ENCODE peak calls at places on chromosomes 4 and X, in ten cellular contexts. One of them, this sample, is unnamed.

GRCh38 chrX:132618810-132619209 is 130.0 kb upstream of the MBNL3 start:
- DNase-seq in CD8-positive, alpha-beta T cell: no peak
- DNase-seq in WERI-Rb-1: no peak
- DNase-seq in MM.1S: no peak
- DNase-seq in fibroblast of pulmonary artery: no peak
- DNase-seq in dorsolateral prefrontal cortex: no peak
- DNase-seq in fibroblast of lung: no peak
- DNase-seq in astrocyte: no peak
- DNase-seq in suprapubic skin: no peak
- DNase-seq in left lung: no peak
- DNase-seq in this sample: no peak

GRCh38 chr4:113733685-113734084 is 27.9 kb downstream of the CAMK2D start:
- DNase-seq in WERI-Rb-1: no peak
- DNase-seq in dorsolateral prefrontal cortex: no peak
- DNase-seq in fibroblast of pulmonary artery: no peak
- DNase-seq in suprapubic skin: no peak
- DNase-seq in CD8-positive, alpha-beta T cell: no peak
- DNase-seq in left lung: no peak
- DNase-seq in MM.1S: no peak
- DNase-seq in fibroblast of lung: no peak
- DNase-seq in astrocyte: no peak
- DNase-seq in this sample: no peak

GRCh38 chrX:117274943-117275342 is 812.2 kb upstream of the CT83 start:
- DNase-seq in WERI-Rb-1: no peak
- DNase-seq in dorsolateral prefrontal cortex: no peak
- DNase-seq in fibroblast of lung: no peak
- DNase-seq in CD8-positive, alpha-beta T cell: no peak
- DNase-seq in fibroblast of pulmonary artery: no peak
- DNase-seq in left lung: no peak
- DNase-seq in suprapubic skin: no peak
- DNase-seq in astrocyte: no peak
- DNase-seq in MM.1S: no peak
- DNase-seq in this sample: no peak

GRCh38 chr4:148800943-148801342 is 358.7 kb upstream of the NR3C2 start:
- DNase-seq in CD8-positive, alpha-beta T cell: no peak
- DNase-seq in fibroblast of pulmonary artery: no peak
- DNase-seq in astrocyte: no peak
- DNase-seq in suprapubic skin: no peak
- DNase-seq in left lung: no peak
- DNase-seq in MM.1S: no peak
- DNase-seq in WERI-Rb-1: no peak
- DNase-seq in fibroblast of lung: no peak
- DNase-seq in dorsolateral prefrontal cortex: no peak
- DNase-seq in this sample: no peak

GRCh38 chr4:67700119-67700873 is 659 bp downstream of the UBA6 start:
- DNase-seq in left lung: no peak
- DNase-seq in dorsolateral prefrontal cortex: no peak
- DNase-seq in WERI-Rb-1: no peak
- DNase-seq in fibroblast of pulmonary artery: peak
- DNase-seq in fibroblast of lung: peak
- DNase-seq in MM.1S: peak
- DNase-seq in suprapubic skin: no peak
- DNase-seq in astrocyte: peak
- DNase-seq in CD8-positive, alpha-beta T cell: peak
- DNase-seq in this sample: no peak

GRCh38 chr4:70778888-70779422 is 57.2 kb downstream of the RUFY3 start:
- DNase-seq in left lung: peak
- DNase-seq in suprapubic skin: no peak
- DNase-seq in MM.1S: no peak
- DNase-seq in CD8-positive, alpha-beta T cell: no peak
- DNase-seq in WERI-Rb-1: no peak
- DNase-seq in fibroblast of pulmonary artery: peak
- DNase-seq in astrocyte: peak
- DNase-seq in dorsolateral prefrontal cortex: no peak
- DNase-seq in fibroblast of lung: peak
- DNase-seq in this sample: no peak

GRCh38 chr4:133146574-133147198 is 2.4 kb upstream of the PCDH10 start:
- DNase-seq in WERI-Rb-1: peak
- DNase-seq in dorsolateral prefrontal cortex: peak
- DNase-seq in CD8-positive, alpha-beta T cell: no peak
- DNase-seq in astrocyte: peak
- DNase-seq in fibroblast of pulmonary artery: peak
- DNase-seq in fibroblast of lung: peak
- DNase-seq in MM.1S: peak
- DNase-seq in suprapubic skin: no peak
- DNase-seq in left lung: no peak
- DNase-seq in this sample: peak

GRCh38 chr4:64230709-64231310 is 178.4 kb downstream of the TECRL start:
- DNase-seq in suprapubic skin: no peak
- DNase-seq in astrocyte: peak
- DNase-seq in MM.1S: peak
- DNase-seq in fibroblast of pulmonary artery: peak
- DNase-seq in left lung: no peak
- DNase-seq in WERI-Rb-1: no peak
- DNase-seq in dorsolateral prefrontal cortex: no peak
- DNase-seq in fibroblast of lung: peak
- DNase-seq in CD8-positive, alpha-beta T cell: no peak
- DNase-seq in this sample: no peak

GRCh38 chr4:84750956-84751275 is 168.0 kb downstream of the CDS1 start:
- DNase-seq in suprapubic skin: no peak
- DNase-seq in fibroblast of lung: no peak
- DNase-seq in astrocyte: no peak
- DNase-seq in CD8-positive, alpha-beta T cell: no peak
- DNase-seq in left lung: no peak
- DNase-seq in dorsolateral prefrontal cortex: no peak
- DNase-seq in fibroblast of pulmonary artery: no peak
- DNase-seq in WERI-Rb-1: no peak
- DNase-seq in MM.1S: no peak
- DNase-seq in this sample: no peak

GRCh38 chr4:176526704-176527103 is 206.9 kb downstream of the SPCS3 start:
- DNase-seq in suprapubic skin: no peak
- DNase-seq in fibroblast of lung: no peak
- DNase-seq in dorsolateral prefrontal cortex: no peak
- DNase-seq in WERI-Rb-1: no peak
- DNase-seq in fibroblast of pulmonary artery: no peak
- DNase-seq in CD8-positive, alpha-beta T cell: no peak
- DNase-seq in astrocyte: no peak
- DNase-seq in MM.1S: no peak
- DNase-seq in left lung: no peak
- DNase-seq in this sample: no peak

GRCh38 chr4:113882668-113883067 is 96.8 kb downstream of the ARSJ start:
- DNase-seq in left lung: no peak
- DNase-seq in MM.1S: peak
- DNase-seq in fibroblast of pulmonary artery: peak
- DNase-seq in suprapubic skin: no peak
- DNase-seq in dorsolateral prefrontal cortex: no peak
- DNase-seq in CD8-positive, alpha-beta T cell: no peak
- DNase-seq in fibroblast of lung: peak
- DNase-seq in astrocyte: peak
- DNase-seq in WERI-Rb-1: no peak
- DNase-seq in this sample: no peak

GRCh38 chrX:114611018-114611619 is 27.2 kb downstream of the HTR2C start:
- DNase-seq in left lung: no peak
- DNase-seq in suprapubic skin: no peak
- DNase-seq in fibroblast of lung: peak
- DNase-seq in CD8-positive, alpha-beta T cell: no peak
- DNase-seq in WERI-Rb-1: peak
- DNase-seq in fibroblast of pulmonary artery: peak
- DNase-seq in dorsolateral prefrontal cortex: no peak
- DNase-seq in astrocyte: peak
- DNase-seq in MM.1S: peak
- DNase-seq in this sample: no peak

GRCh38 chr4:157141976-157142375 is 66.0 kb downstream of the GLRB start:
- DNase-seq in astrocyte: no peak
- DNase-seq in dorsolateral prefrontal cortex: no peak
- DNase-seq in WERI-Rb-1: no peak
- DNase-seq in suprapubic skin: no peak
- DNase-seq in fibroblast of lung: no peak
- DNase-seq in left lung: no peak
- DNase-seq in MM.1S: no peak
- DNase-seq in CD8-positive, alpha-beta T cell: no peak
- DNase-seq in fibroblast of pulmonary artery: no peak
- DNase-seq in this sample: no peak

GRCh38 chrX:35098419-35098818 is 155.8 kb downstream of the FAM47B start:
- DNase-seq in WERI-Rb-1: no peak
- DNase-seq in suprapubic skin: no peak
- DNase-seq in MM.1S: no peak
- DNase-seq in fibroblast of lung: no peak
- DNase-seq in fibroblast of pulmonary artery: peak
- DNase-seq in astrocyte: no peak
- DNase-seq in CD8-positive, alpha-beta T cell: no peak
- DNase-seq in left lung: no peak
- DNase-seq in dorsolateral prefrontal cortex: no peak
- DNase-seq in this sample: no peak
- TF ChIP-seq CTCF in WERI-Rb-1: no peak
- TF ChIP-seq CTCF in suprapubic skin: no peak
- TF ChIP-seq CTCF in MM.1S: no peak
- TF ChIP-seq CTCF in fibroblast of lung: no peak
- TF ChIP-seq CTCF in fibroblast of pulmonary artery: peak
- TF ChIP-seq CTCF in astrocyte: no peak
- TF ChIP-seq CTCF in CD8-positive, alpha-beta T cell: no peak
- TF ChIP-seq CTCF in left lung: no peak
- TF ChIP-seq CTCF in dorsolateral prefrontal cortex: no peak
- TF ChIP-seq CTCF in this sample: peak

DNA sequence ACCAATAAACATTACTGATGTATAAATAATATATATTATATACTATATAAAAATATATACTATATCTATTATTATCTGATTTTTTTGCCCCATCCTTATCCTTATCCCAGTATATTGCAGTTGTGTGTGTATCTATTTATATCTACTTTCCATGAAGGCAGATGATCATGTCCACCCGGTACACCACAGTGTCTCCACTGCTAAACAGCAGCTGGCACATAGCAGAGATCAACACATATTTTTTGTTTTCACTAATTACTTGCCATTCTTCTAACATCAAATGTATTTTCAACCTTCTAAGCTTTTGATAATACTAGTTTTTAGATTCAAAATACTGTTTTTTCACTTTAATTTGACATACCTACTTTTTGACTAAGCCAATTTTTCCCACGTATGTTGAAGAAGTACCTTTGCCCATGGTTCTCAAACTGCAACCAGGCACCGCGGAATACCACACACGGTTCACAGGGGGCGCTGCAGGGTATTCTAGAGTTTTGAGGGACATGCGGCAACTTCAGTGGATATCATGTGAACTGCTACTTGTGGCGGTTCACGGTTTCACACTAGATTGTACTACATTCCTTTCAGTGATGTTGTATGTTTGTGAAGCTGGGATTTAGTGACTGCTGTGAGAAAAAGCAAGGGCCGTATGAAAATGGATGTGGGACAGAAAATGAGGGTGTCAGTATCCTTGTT is 182.5 kb upstream of the NPY2R start:
- DNase-seq in CD8-positive, alpha-beta T cell: no peak
- DNase-seq in fibroblast of pulmonary artery: peak
- DNase-seq in suprapubic skin: no peak
- DNase-seq in WERI-Rb-1: peak
- DNase-seq in dorsolateral prefrontal cortex: no peak
- DNase-seq in MM.1S: peak
- DNase-seq in left lung: no peak
- DNase-seq in fibroblast of lung: peak
- DNase-seq in astrocyte: peak
- DNase-seq in this sample: no peak
- TF ChIP-seq CTCF in CD8-positive, alpha-beta T cell: no peak
- TF ChIP-seq CTCF in fibroblast of pulmonary artery: peak
- TF ChIP-seq CTCF in suprapubic skin: no peak
- TF ChIP-seq CTCF in WERI-Rb-1: peak
- TF ChIP-seq CTCF in dorsolateral prefrontal cortex: peak
- TF ChIP-seq CTCF in MM.1S: peak
- TF ChIP-seq CTCF in left lung: peak
- TF ChIP-seq CTCF in fibroblast of lung: peak
- TF ChIP-seq CTCF in astrocyte: peak
- TF ChIP-seq CTCF in this sample: peak

GRCh38 chr4:117786566-117786965 is 247.7 kb upstream of the NDST3 start:
- DNase-seq in dorsolateral prefrontal cortex: no peak
- DNase-seq in fibroblast of pulmonary artery: no peak
- DNase-seq in CD8-positive, alpha-beta T cell: no peak
- DNase-seq in fibroblast of lung: peak
- DNase-seq in astrocyte: no peak
- DNase-seq in MM.1S: no peak
- DNase-seq in suprapubic skin: no peak
- DNase-seq in WERI-Rb-1: no peak
- DNase-seq in left lung: no peak
- DNase-seq in this sample: no peak

GRCh38 chr4:117783716-117784115 is 250.6 kb upstream of the NDST3 start:
- DNase-seq in CD8-positive, alpha-beta T cell: no peak
- DNase-seq in astrocyte: peak
- DNase-seq in WERI-Rb-1: no peak
- DNase-seq in fibroblast of lung: peak
- DNase-seq in MM.1S: no peak
- DNase-seq in suprapubic skin: no peak
- DNase-seq in left lung: no peak
- DNase-seq in fibroblast of pulmonary artery: no peak
- DNase-seq in dorsolateral prefrontal cortex: no peak
- DNase-seq in this sample: no peak

GRCh38 chr4:117784266-117784665 is 250.0 kb upstream of the NDST3 start:
- DNase-seq in CD8-positive, alpha-beta T cell: no peak
- DNase-seq in WERI-Rb-1: no peak
- DNase-seq in suprapubic skin: no peak
- DNase-seq in left lung: no peak
- DNase-seq in MM.1S: no peak
- DNase-seq in dorsolateral prefrontal cortex: no peak
- DNase-seq in astrocyte: no peak
- DNase-seq in fibroblast of lung: no peak
- DNase-seq in fibroblast of pulmonary artery: no peak
- DNase-seq in this sample: no peak
- TF ChIP-seq CTCF in CD8-positive, alpha-beta T cell: no peak
- TF ChIP-seq CTCF in WERI-Rb-1: no peak
- TF ChIP-seq CTCF in suprapubic skin: no peak
- TF ChIP-seq CTCF in left lung: no peak
- TF ChIP-seq CTCF in MM.1S: no peak
- TF ChIP-seq CTCF in dorsolateral prefrontal cortex: no peak
- TF ChIP-seq CTCF in astrocyte: no peak
- TF ChIP-seq CTCF in fibroblast of lung: no peak
- TF ChIP-seq CTCF in fibroblast of pulmonary artery: no peak
- TF ChIP-seq CTCF in this sample: no peak

GRCh38 chr4:92163348-92163747 is 140.4 kb upstream of the GRID2 start:
- DNase-seq in fibroblast of pulmonary artery: peak
- DNase-seq in astrocyte: no peak
- DNase-seq in WERI-Rb-1: no peak
- DNase-seq in left lung: no peak
- DNase-seq in MM.1S: peak
- DNase-seq in CD8-positive, alpha-beta T cell: no peak
- DNase-seq in dorsolateral prefrontal cortex: no peak
- DNase-seq in suprapubic skin: no peak
- DNase-seq in fibroblast of lung: no peak
- DNase-seq in this sample: no peak
- TF ChIP-seq CTCF in fibroblast of pulmonary artery: peak
- TF ChIP-seq CTCF in astrocyte: peak
- TF ChIP-seq CTCF in WERI-Rb-1: peak
- TF ChIP-seq CTCF in left lung: no peak
- TF ChIP-seq CTCF in MM.1S: peak
- TF ChIP-seq CTCF in CD8-positive, alpha-beta T cell: no peak
- TF ChIP-seq CTCF in dorsolateral prefrontal cortex: no peak
- TF ChIP-seq CTCF in suprapubic skin: no peak
- TF ChIP-seq CTCF in fibroblast of lung: peak
- TF ChIP-seq CTCF in this sample: peak

GRCh38 chr4:1563241-1563640 is 120.9 kb downstream of the FAM53A start:
- DNase-seq in fibroblast of pulmonary artery: no peak
- DNase-seq in dorsolateral prefrontal cortex: no peak
- DNase-seq in suprapubic skin: no peak
- DNase-seq in astrocyte: no peak
- DNase-seq in CD8-positive, alpha-beta T cell: no peak
- DNase-seq in MM.1S: no peak
- DNase-seq in WERI-Rb-1: no peak
- DNase-seq in fibroblast of lung: no peak
- DNase-seq in left lung: no peak
- DNase-seq in this sample: no peak
- TF ChIP-seq CTCF in fibroblast of pulmonary artery: no peak
- TF ChIP-seq CTCF in dorsolateral prefrontal cortex: no peak
- TF ChIP-seq CTCF in suprapubic skin: no peak
- TF ChIP-seq CTCF in astrocyte: no peak
- TF ChIP-seq CTCF in CD8-positive, alpha-beta T cell: no peak
- TF ChIP-seq CTCF in MM.1S: no peak
- TF ChIP-seq CTCF in WERI-Rb-1: peak
- TF ChIP-seq CTCF in fibroblast of lung: no peak
- TF ChIP-seq CTCF in left lung: no peak
- TF ChIP-seq CTCF in this sample: no peak